ENCODE peak calls at places on chromosomes 12 and 14, in four cellular contexts. Y, A, O and C are unnamed samples.

GRCh38 chr12:49899286-49899843 is 4.3 kb downstream of the FAIM2 start:
- DNase-seq in Y (no peak), A (no peak), O (no peak), C (no peak)

GRCh38 chr12:56989866-56990610 is 16.3 kb downstream of the ZBTB39 start:
- DNase-seq in Y (no peak), A (no peak), O (no peak), C (no peak)

GRCh38 chr14:60092516-60092915 is 793 bp downstream of the PCNX4 start:
- DNase-seq in Y (no peak), A (peak), O (no peak), C (no peak)

GRCh38 chr12:104080764-104081163 is 16.4 kb downstream of the HCFC2 start:
- DNase-seq in Y (no peak), A (no peak), O (no peak), C (no peak)

GRCh38 chr12:44716681-44717080 is 159.4 kb downstream of the NELL2 start:
- DNase-seq in Y (no peak), A (no peak), O (no peak), C (no peak)

GRCh38 chr12:82873951-82874350 is 187.2 kb downstream of the TMTC2 start:
- DNase-seq in Y (no peak), A (no peak), O (no peak), C (no peak)

GRCh38 chr12:47818701-47819543 is 781 bp downstream of the HDAC7 start:
- DNase-seq in Y (no peak), A (peak), O (no peak), C (peak)

GRCh38 chr14:80933282-80933681 is 8.3 kb downstream of the CEP128 start:
- DNase-seq in Y (no peak), A (no peak), O (no peak), C (no peak)

GRCh38 chr14:61568572-61569011 is 126.7 kb upstream of the HIF1A start:
- DNase-seq in Y (peak), A (no peak), O (no peak), C (peak)

GRCh38 chr14:36215217-36215598 is 38.7 kb upstream of the PTCSC3 start:
- DNase-seq in Y (no peak), A (no peak), O (no peak), C (no peak)

GRCh38 chr12:117360551-117361311 is 695 bp downstream of the NOS1 start:
- DNase-seq in Y (no peak), A (no peak), O (no peak), C (no peak)

DNA sequence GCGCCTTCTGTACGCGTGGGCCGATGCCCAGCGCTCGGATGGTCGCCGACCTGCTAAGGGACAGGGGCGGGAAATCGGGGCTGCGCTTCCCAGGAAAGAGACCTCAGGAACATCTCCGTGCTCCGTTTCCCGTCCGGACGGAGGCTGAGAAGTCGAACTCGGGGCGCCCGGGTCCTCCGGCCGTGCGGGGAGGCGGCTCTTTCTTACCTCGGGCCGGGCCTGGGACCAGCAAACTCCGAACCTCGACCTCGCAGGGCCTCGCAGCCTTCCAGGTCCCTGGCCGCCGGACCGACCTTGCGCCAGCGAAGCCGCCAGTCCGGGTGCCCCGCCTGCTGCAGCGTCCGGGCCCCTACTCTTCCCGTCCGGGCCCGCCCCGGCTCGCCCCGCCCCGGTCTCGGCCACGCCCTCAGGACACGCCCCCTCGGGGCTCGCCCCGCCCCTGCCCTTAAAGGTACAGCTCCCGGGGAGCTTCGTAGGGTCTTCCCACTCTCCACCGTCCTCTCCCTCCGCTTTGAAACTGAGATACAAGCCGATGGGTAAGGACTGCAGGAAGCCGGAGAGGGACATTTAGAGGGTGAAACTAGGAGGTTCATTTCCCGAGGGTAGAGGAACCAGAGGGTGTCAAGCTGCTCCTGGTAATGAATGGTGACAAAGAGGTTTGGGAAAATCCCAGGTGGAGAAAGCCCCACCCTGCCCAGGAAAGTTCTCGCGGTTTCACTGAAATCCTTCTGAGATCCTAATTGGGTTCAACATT is at the start of gene SLC8B1:
- DNase-seq in Y (peak), A (peak), O (peak), C (peak)
- TF ChIP-seq POLR2AphosphoS5 in Y (no peak), A (peak), O (peak), C (no peak)

GRCh38 chr14:86288336-86288735 is 758.4 kb downstream of the FLRT2 start:
- DNase-seq in Y (no peak), A (no peak), O (no peak), C (no peak)
- TF ChIP-seq POLR2A in Y (no peak), A (no peak), O (no peak), C (no peak)

DNA sequence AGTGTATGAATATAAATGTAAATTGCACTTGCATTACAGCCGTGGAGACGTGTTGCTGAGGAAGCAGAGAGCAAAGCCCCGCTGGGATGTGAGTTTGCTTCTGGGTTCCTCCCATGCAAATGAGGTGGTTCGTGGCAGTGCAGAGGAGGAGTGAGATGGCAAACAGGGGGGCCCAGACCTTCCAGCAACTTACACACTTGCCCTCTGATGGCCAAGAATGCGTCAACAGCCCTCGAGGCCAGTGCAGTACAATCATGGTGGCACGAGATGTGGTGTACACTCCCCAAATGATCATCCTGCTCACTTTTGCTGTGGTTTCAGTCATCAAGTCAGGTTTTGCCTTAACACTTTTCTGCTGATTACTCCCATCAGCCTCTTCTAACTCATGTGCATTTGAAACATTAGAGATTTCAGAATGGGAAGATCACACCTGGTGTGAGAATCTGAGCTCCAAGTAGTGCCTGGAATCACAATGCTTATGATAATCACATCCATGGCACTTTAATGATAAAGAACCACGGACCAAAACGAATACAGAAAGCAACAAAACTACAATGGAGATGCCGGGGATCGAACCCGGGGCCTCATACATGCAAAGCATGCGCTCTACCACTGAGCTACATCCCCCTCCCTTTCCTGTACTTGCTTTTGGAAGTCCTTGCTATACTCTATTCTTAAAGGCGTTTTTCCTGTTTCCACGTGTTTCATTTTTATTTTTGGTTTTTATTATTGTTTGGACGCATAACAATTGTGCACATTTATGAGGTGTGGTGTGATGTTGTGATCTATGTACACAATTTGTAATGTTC is 7.0 kb upstream of the UBC start:
- DNase-seq in Y (no peak), A (peak), O (no peak), C (peak)
- TF ChIP-seq TAF1 in Y (peak), A (no peak), O (no peak), C (peak)

DNA sequence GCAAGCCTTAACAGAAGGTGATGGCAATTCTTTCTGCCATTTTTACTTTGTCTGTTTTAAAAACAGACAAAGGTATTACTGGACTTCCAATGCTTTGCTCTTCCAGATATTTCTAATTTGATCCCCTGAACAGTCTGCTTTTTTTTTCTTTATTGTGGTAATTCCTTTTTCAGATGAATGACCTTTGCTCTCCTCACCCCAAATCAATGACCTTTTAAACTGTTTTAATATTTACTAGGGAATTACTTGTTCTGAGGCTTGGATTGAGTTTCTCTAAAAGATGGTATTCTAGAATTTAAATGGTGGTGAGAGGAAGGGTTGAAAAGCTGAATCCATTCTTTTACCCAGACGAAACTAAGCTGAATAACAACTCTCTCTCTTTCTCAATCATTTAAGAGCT is 2.3 kb upstream of the MGST1 start:
- DNase-seq in Y (no peak), A (no peak), O (no peak), C (no peak)
- TF ChIP-seq POLR2AphosphoS5 in Y (no peak), A (no peak), O (no peak), C (no peak)

DNA sequence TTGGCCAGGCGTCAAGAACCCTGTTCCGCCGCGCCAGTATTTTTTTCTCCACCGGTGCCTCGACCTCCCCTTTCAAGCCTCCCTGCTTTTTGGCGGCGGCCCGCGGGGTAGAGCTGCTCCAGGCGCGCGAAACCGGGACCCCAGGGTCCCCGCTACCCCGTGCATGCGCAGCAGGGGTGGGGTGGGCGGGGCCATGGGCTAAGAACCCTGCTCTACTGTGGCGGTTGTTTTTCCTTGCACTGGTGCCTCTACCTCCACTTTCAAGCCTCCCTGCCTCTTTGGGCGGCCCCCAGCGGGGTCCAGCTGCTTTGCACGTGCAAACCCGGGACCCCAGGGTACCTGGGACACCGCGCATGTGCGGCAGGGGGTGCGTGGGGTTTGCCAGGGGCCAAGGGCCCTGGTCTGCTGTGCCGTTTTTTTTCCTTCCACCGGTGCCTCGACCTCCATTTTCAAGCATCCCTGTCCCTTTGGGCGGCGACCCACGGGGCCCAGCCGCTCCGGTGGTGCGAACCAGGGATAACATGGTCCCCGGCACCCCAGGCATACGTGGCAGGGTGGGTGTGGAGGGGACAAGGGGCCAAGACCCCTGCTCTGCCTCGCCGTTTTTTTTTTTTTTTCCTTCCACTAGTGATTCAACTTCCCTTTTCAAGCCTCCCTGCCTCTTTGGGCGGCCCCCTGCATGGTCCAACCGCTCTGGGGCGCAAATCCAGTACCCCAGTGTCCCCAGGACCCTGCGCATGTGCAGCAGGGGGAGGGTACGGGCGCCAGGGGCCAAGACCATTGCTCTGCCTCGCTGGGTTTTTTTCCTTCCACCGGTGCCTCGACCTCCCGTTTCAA is 326.8 kb downstream of the ALG10 start:
- DNase-seq in Y (no peak), A (no peak), O (no peak), C (no peak)
- TF ChIP-seq POLR2A in Y (no peak), A (no peak), O (no peak), C (no peak)

DNA sequence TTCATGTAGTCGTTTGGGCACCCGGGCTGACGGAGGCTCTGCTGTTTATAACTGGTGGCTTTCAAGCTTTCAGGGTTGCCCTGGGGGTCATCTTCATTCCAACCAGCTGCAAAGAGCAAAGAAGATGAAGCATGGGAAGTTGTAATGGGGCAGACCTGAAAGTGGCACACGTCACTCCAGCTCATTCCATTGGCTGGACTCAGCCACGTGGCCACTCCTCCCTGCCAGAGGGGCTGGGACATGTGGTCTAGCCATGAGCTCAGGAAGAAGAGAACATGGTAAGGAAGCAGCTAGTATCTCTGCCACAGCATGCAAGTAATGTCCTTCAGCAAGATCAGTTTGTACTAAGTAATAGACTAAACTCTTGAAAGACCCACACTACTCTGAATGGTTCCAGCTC is 51.7 kb upstream of the FERMT2 start:
- DNase-seq in Y (no peak), A (peak), O (no peak), C (no peak)
- TF ChIP-seq TAF1 in Y (no peak), A (no peak), O (no peak), C (no peak)

DNA sequence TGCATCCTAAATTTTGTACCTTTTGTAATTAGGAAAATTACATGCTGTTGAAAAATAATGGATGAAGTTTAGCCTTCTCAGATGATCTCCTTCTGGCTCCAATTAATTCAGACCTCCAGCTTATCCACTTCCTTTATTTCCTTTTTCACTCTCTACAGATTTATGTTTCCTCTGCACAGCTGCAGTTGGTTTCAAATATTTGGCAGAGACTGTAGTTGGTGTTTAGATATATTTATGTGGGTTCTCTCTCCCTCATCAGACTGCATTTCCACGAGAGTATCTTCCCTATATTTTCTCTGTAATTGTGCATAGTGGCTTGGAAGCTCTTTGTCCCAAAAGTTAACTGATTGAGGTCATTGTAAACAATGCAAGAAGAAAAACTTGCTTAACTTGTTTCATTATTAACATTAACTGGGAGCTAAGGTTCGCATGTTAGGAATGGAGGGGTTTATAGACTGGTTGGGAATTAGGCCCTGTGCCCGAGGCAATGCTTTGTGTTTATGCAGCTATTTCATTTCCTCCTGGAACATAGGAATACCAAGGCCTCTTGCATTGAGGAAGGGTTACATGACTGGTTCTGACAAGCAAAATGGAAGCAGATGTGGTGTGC is 216.9 kb upstream of the HMGA2 start:
- DNase-seq in Y (no peak), A (no peak), O (no peak), C (no peak)
- TF ChIP-seq POLR2AphosphoS5 in Y (no peak), A (no peak), O (no peak), C (no peak)

GRCh38 chr12:106652510-106653015 is 69.8 kb downstream of the RFX4 start:
- DNase-seq in Y (no peak), A (no peak), O (no peak), C (no peak)
- TF ChIP-seq POLR2A in Y (no peak), A (no peak), O (no peak), C (no peak)

GRCh38 chr14:64625363-64626232 is 75.8 kb downstream of the PPP1R36 start:
- DNase-seq in Y (no peak), A (no peak), O (no peak), C (no peak)
- TF ChIP-seq TAF1 in Y (no peak), A (no peak), O (no peak), C (no peak)